ENCODE peak calls at places on chromosome 7, in four cellular contexts. H is activated naive CD8-positive, alpha-beta T cell treated with anti-CD3 and anti-CD28 coated beads for 36 hours; K is stimulated activated CD8-positive, alpha-beta memory T cell treated with anti-CD3 and anti-CD28 coated beads, Interleukin-4, amount 100 ng/mL, for 1 hour; Q is activated T-cell treated with anti-CD3 and anti-CD28 coated beads, Interleukin-2, amount 50 U/mL, for 72 hours. M is an unnamed sample.

GRCh38 chr7:30845426-30846135 is 66.1 kb upstream of the AQP1 start:
- DNase-seq in Q (no peak), K (no peak), H (no peak), M (no peak)

GRCh38 chr7:50714851-50715250 is 67.8 kb downstream of the GRB10 start:
- DNase-seq in Q (no peak), K (no peak), H (no peak), M (no peak)

GRCh38 chr7:122145937-122146336 is 1.9 kb upstream of the AASS start:
- DNase-seq in H (no peak), K (no peak), Q (no peak), M (no peak)

GRCh38 chr7:8320174-8320573 is 58.2 kb upstream of the ICA1 start:
- DNase-seq in H (no peak), Q (no peak), K (no peak), M (no peak)

GRCh38 chr7:87148332-87148955 is 3.8 kb upstream of the DMTF1 start:
- DNase-seq in Q (no peak), H (no peak), K (no peak), M (no peak)

GRCh38 chr7:82755705-82756551 is 312.4 kb upstream of the CACNA2D1 start:
- DNase-seq in H (no peak), Q (no peak), K (no peak), M (no peak)

GRCh38 chr7:113030489-113030888 is 56.1 kb downstream of the GPR85 start:
- DNase-seq in K (no peak), H (no peak), Q (no peak), M (no peak)

GRCh38 chr7:111561659-111561908 is 708 bp downstream of the IMMP2L start:
- DNase-seq in H (no peak), Q (no peak), K (no peak), M (no peak)

GRCh38 chr7:106065560-106066500 is 46.3 kb downstream of the SYPL1 start:
- DNase-seq in K (no peak), Q (no peak), H (no peak), M (no peak)

GRCh38 chr7:157555308-157555707 is 218.5 kb downstream of the DNAJB6 start:
- DNase-seq in K (no peak), Q (no peak), H (no peak), M (no peak)

GRCh38 chr7:84735021-84735420 is 451.8 kb downstream of the SEMA3D start:
- DNase-seq in K (no peak), H (no peak), Q (no peak), M (no peak)

GRCh38 chr7:149005427-149006344 is 22.6 kb downstream of the PDIA4 start:
- DNase-seq in Q (peak), K (peak), H (peak), M (peak)

GRCh38 chr7:100680589-100681271 is 7.2 kb downstream of the GNB2 start:
- DNase-seq in K (no peak), H (no peak), Q (no peak), M (no peak)

GRCh38 chr7:16399265-16399801 is 22.0 kb downstream of the CRPPA start:
- DNase-seq in H (no peak), Q (no peak), K (no peak), M (no peak)

GRCh38 chr7:2295936-2296620 is 18.2 kb downstream of the SNX8 start:
- DNase-seq in K (no peak), Q (no peak), H (no peak), M (no peak)

GRCh38 chr7:116177009-116177408 is 33.3 kb upstream of the TES start:
- DNase-seq in Q (no peak), H (no peak), K (no peak), M (no peak)

GRCh38 chr7:112996472-112996871 is 90.2 kb downstream of the GPR85 start:
- DNase-seq in K (no peak), Q (no peak), H (no peak), M (no peak)

GRCh38 chr7:27130540-27131389 is at the start of gene HOXA4:
- DNase-seq in H (peak), Q (peak), K (peak), M (peak)

GRCh38 chr7:103437623-103438022 is 8.4 kb downstream of the SLC26A5 start:
- DNase-seq in H (no peak), K (no peak), Q (no peak), M (no peak)

GRCh38 chr7:35482231-35482630 is 212.7 kb downstream of the HERPUD2 start:
- DNase-seq in H (no peak), Q (no peak), K (no peak), M (no peak)

GRCh38 chr7:127514499-127514898 is 70.9 kb downstream of the GCC1 start:
- DNase-seq in K (no peak), H (no peak), Q (no peak), M (no peak)

GRCh38 chr7:55622241-55622835 is 50.0 kb upstream of the VOPP1 start:
- DNase-seq in Q (no peak), K (no peak), H (no peak), M (no peak)

GRCh38 chr7:157032644-157033482 is 22.4 kb upstream of the MNX1 start:
- DNase-seq in Q (no peak), H (no peak), K (no peak), M (no peak)

GRCh38 chr7:40412323-40412722 is 277.5 kb downstream of the SUGCT start:
- DNase-seq in Q (no peak), K (no peak), H (no peak), M (no peak)

GRCh38 chr7:97871659-97872024 is 566 bp downstream of the ASNS start:
- DNase-seq in K (no peak), Q (peak), H (no peak), M (no peak)

GRCh38 chr7:107564553-107565298 is 955 bp downstream of the DUS4L start:
- DNase-seq in H (no peak), K (no peak), Q (no peak), M (no peak)

GRCh38 chr7:133871757-133872156 is 255.4 kb upstream of the LRGUK start:
- DNase-seq in K (no peak), Q (no peak), H (no peak), M (no peak)

GRCh38 chr7:46566375-46566774 is 645.3 kb upstream of the IGFBP3 start:
- DNase-seq in K (no peak), Q (no peak), H (no peak), M (no peak)

GRCh38 chr7:136064627-136065237 is 87.6 kb upstream of the MTPN start:
- DNase-seq in H (no peak), K (no peak), Q (no peak), M (no peak)

GRCh38 chr7:26397326-26397725 is 105.7 kb downstream of the SNX10 start:
- DNase-seq in Q (no peak), H (no peak), K (no peak), M (no peak)

GRCh38 chr7:31955021-31955420 is 115.2 kb downstream of the PDE1C start:
- DNase-seq in Q (no peak), H (no peak), K (no peak), M (no peak)

GRCh38 chr7:27175626-27176342 is 1.7 kb upstream of the HOXA10 start:
- DNase-seq in Q (no peak), H (no peak), K (no peak), M (no peak)

GRCh38 chr7:38382627-38383026 is 109.2 kb upstream of the TARP start:
- DNase-seq in Q (no peak), K (no peak), H (no peak), M (no peak)

GRCh38 chr7:129401968-129402860 is 32.0 kb upstream of the STRIP2 start:
- DNase-seq in K (no peak), H (no peak), Q (peak), M (peak)

GRCh38 chr7:155520114-155520513 is 26.2 kb downstream of the CNPY1 start:
- DNase-seq in K (no peak), H (no peak), Q (no peak), M (no peak)

GRCh38 chr7:125563964-125564529 is 634.4 kb upstream of the POT1 start:
- DNase-seq in Q (no peak), H (no peak), K (no peak), M (no peak)

GRCh38 chr7:1380211-1380815 is 79.0 kb downstream of the MICALL2 start:
- DNase-seq in K (no peak), H (no peak), Q (no peak), M (no peak)

GRCh38 chr7:124032369-124033092 is at the start of gene TMEM229A:
- DNase-seq in K (no peak), H (no peak), Q (peak), M (peak)